ENCODE peak calls at places on chromosome 11, in five cellular contexts. J, S, K, R and I are unnamed samples.

GRCh38 chr11:78100276-78101040 is 20.8 kb upstream of the NDUFC2 start:
- DNase-seq in K (no peak), S (no peak), J (no peak), R (no peak), I (no peak)

GRCh38 chr11:93196816-93197382 is 892 bp downstream of the SLC36A4 start:
- DNase-seq in J (no peak), K (no peak), S (no peak), R (no peak), I (no peak)

GRCh38 chr11:65558785-65559509 is 788 bp upstream of the LTBP3 start:
- DNase-seq in R (no peak), J (peak; percentile 58), K (no peak), S (no peak), I (no peak)

GRCh38 chr11:44324787-44325525 is 15.0 kb upstream of the ALX4 start:
- DNase-seq in K (no peak), S (no peak), J (no peak), R (no peak), I (no peak)

GRCh38 chr11:65422104-65422632 is 430 bp upstream of the NEAT1 start:
- DNase-seq in S (peak; percentile 93), R (peak; percentile 81), J (peak; percentile 99), K (peak; percentile 98), I (peak; percentile 3)

GRCh38 chr11:10669258-10670033 is 24.1 kb downstream of the IRAG1 start:
- DNase-seq in J (no peak), R (no peak), S (peak; percentile 23), K (no peak), I (peak; percentile 80)

GRCh38 chr11:72897506-72897905 is 83.3 kb downstream of the ATG16L2 start:
- DNase-seq in S (no peak), K (no peak), J (no peak), R (no peak), I (no peak)

GRCh38 chr11:78690588-78690987 is 115.9 kb upstream of the NARS2 start:
- DNase-seq in R (no peak), S (no peak), J (no peak), K (no peak), I (no peak)

GRCh38 chr11:70490208-70490607 is 91.9 kb downstream of the CTTN start:
- DNase-seq in J (no peak), S (no peak), K (no peak), R (no peak), I (no peak)
- H3K9me3 ChIP-seq in J (no peaks in the 10 kb centered on the region), S (peaks cover 5% of the 10 kb centered on the region), K (no peaks in the 10 kb centered on the region), R (no peaks in the 10 kb centered on the region), I (peaks cover 4% of the 10 kb centered on the region)

DNA sequence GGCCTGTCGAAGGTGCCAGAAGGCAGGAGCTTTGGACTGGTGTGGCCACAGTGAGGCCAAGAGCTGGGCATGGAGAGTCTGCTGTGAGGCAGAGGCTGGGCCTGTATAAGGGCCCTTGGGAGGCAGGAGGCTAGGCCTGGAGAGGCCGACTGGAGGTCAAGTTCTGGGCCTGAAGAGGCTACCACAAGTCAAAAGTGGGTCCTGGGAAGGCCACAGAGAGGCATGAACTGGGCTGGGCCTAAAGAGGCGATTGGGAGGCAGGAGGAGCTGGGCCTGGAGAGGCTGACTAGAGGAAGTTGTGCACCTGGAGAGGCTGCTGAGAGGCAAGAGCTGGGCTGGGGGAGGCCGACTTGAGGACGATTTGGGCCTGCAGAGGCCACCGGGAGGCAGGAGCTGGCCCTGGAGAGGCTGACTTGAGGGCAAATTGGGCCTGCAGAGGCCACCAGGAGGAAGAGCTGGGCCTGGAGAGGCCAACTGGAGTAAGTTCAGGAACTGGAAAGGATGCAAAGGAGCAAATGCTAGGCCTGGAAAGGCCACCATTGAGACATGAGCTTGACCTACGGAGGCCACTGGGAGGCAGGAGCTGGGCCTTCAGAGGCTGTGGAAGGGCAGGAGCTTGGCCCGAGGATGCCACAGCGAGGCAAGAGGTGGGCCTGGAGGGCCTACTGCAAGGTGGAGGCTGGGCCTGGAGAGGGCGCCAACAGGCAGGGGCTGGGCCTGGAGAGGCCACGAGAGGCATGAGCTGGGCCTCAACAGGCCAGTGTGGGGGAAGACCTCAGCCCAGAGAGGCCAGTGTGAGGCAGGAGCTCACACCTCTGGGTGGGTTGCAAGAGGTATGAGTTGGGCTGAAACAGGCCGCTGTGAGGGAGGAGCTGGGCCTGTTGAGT is 39.8 kb downstream of the OR4C45 start:
- DNase-seq in K (no peak), R (no peak), S (no peak), J (no peak), I (peak; percentile 40)
- H3K9me3 ChIP-seq in K (no peaks in the 10 kb centered on the region), R (no peaks in the 10 kb centered on the region), S (no peaks in the 10 kb centered on the region), J (no peaks in the 10 kb centered on the region), I (no peaks in the 10 kb centered on the region)

DNA sequence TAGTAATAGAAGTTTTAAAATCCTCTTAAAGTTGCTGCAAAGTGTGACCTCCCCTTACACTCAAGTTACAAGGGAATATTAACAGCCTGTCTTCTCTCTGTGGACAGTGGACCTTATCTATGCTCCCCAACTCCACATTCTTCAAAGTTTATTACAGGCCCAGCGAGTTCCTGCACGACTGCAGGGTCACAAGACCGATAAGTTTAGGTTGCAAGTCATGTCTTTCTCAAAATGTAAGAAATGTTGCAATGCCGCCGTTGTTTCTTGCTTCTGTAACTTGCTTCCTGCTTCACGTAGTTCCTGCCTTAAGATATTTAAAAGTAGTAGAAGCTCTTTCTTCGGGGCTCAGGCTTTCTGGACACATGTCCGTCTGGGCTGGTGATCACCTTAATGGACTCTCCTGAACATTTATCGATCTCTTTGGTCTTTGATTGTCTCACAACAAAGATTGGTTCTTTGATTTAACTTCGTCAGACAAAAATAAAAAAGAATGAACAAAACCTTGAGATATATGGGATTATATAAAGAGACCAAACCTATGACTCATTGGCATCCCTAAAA is 45.2 kb upstream of the GLYAT start:
- DNase-seq in J (no peak), K (no peak), R (no peak), S (no peak), I (no peak)
- H3K9me3 ChIP-seq in J (no peaks in the 10 kb centered on the region), K (no peaks in the 10 kb centered on the region), R (no peaks in the 10 kb centered on the region), S (no peaks in the 10 kb centered on the region), I (no peaks in the 10 kb centered on the region)

GRCh38 chr11:2643746-2644145 is 56.0 kb downstream of the KCNQ1OT1 start:
- DNase-seq in K (no peak), R (no peak), S (no peak), J (no peak), I (no peak)
- H3K9me3 ChIP-seq in K (peaks cover 11% of the 10 kb centered on the region), R (no peaks in the 10 kb centered on the region), S (no peaks in the 10 kb centered on the region), J (peaks cover 8% of the 10 kb centered on the region), I (peaks cover 57% of the 10 kb centered on the region)

DNA sequence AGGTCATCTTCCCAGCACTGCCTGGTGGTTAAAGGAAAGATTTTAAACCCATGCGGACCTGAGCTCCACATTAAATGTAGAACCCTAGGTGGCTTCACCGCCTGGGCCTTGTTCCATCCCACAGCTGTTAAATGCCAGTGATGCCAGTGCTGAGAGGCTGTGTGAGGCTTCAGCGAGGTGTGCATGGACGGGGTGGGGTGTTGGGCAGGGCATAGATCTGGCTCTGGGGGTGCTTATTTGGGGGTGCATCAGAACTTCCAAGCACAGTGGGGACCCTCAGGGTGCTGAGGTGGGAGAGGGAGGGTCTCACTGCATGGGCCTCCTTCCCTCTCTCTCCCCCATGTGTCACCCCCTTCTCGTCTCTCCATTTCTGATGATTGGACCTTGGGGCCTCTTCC is 90.1 kb upstream of the B3GAT1 start:
- DNase-seq in S (no peak), K (no peak), J (no peak), R (no peak), I (no peak)
- H3K9me3 ChIP-seq in S (no peaks in the 10 kb centered on the region), K (no peaks in the 10 kb centered on the region), J (no peaks in the 10 kb centered on the region), R (no peaks in the 10 kb centered on the region), I (no peaks in the 10 kb centered on the region)

DNA sequence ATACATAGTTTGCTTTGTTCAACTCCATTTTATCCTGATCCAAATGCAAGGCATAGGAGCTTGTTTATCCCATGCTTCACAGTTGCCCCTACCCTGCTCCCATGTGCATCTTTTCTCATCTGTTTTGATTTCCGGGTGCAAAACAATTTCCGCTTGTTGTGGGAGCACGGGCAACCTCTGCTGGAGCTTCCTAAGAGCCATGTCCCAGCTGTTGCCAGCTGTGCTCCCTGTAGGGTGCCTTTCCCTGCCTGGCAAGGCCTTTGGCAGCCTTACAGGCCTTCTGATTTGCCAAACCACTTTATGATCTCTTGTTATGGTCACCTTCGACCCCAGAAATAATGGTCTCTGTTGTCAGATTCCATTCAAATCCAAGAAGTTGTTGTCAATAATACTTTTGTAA is 1038.5 kb downstream of the OPCML start:
- DNase-seq in R (no peak), J (no peak), S (no peak), K (no peak), I (no peak)
- H3K9me3 ChIP-seq in R (no peaks in the 10 kb centered on the region), J (no peaks in the 10 kb centered on the region), S (peaks cover 3% of the 10 kb centered on the region), K (no peaks in the 10 kb centered on the region), I (no peaks in the 10 kb centered on the region)

GRCh38 chr11:90783111-90783510 is 560.3 kb upstream of the CHORDC1 start:
- DNase-seq in J (no peak), K (no peak), R (no peak), S (no peak), I (no peak)

GRCh38 chr11:90784241-90784814 is 561.5 kb upstream of the CHORDC1 start:
- DNase-seq in J (no peak), R (no peak), K (no peak), S (no peak), I (no peak)

GRCh38 chr11:90788956-90789355 is 566.1 kb upstream of the CHORDC1 start:
- DNase-seq in J (no peak), K (no peak), R (no peak), S (no peak), I (no peak)
- H3K9me3 ChIP-seq in J (no peaks in the 10 kb centered on the region), K (no peaks in the 10 kb centered on the region), R (no peaks in the 10 kb centered on the region), S (no peaks in the 10 kb centered on the region), I (no peaks in the 10 kb centered on the region)